ENCODE peak calls at places on chromosomes 3 and 15, in nine cellular contexts. M, L, E, D, H, X, J, T and O are unnamed samples. For H3K36me3, H3K9me3 and H3K4me1, the result is how much of the 10 kb centered on the place peaks cover.

GRCh38 chr3:150421799-150422548 is 13.9 kb downstream of the TSC22D2 start:
- DNase-seq in M (peak), L (no peak), E (no peak), D (no peak), H (no peak), X (no peak), J (no peak), T (no peak), O (no peak)

GRCh38 chr3:171824076-171824475 is 13.8 kb upstream of the PLD1 start:
- DNase-seq in M (no peak), L (no peak), E (no peak), D (no peak), H (no peak), X (no peak), J (no peak), T (no peak), O (no peak)

GRCh38 chr3:195057716-195058115 is 213.2 kb downstream of the XXYLT1 start:
- DNase-seq in M (no peak), L (no peak), E (peak), D (no peak), H (no peak), X (no peak), J (no peak), T (no peak), O (no peak)

GRCh38 chr15:68383161-68384074 is 48.5 kb downstream of the ITGA11 start:
- DNase-seq in M (peak), L (no peak), E (no peak), D (peak), H (peak), X (no peak), J (no peak), T (peak), O (peak)

GRCh38 chr3:134607054-134608022 is 43.5 kb downstream of the KY start:
- DNase-seq in M (no peak), L (no peak), E (no peak), D (no peak), H (no peak), X (no peak), J (no peak), T (no peak), O (no peak)

GRCh38 chr3:186239321-186239720 is 122.7 kb downstream of the DGKG start:
- DNase-seq in M (no peak), L (no peak), E (no peak), D (peak), H (peak), X (no peak), J (no peak), T (no peak), O (no peak)

GRCh38 chr3:159850481-159850880 is 138.2 kb upstream of the IL12A start:
- DNase-seq in M (no peak), L (no peak), E (no peak), D (no peak), H (no peak), X (no peak), J (no peak), T (no peak), O (no peak)

GRCh38 chr3:4751057-4752051 is 227.9 kb upstream of the BHLHE40 start:
- DNase-seq in M (peak), L (no peak), E (no peak), D (peak), H (no peak), X (no peak), J (no peak), T (peak), O (no peak)

GRCh38 chr3:104102386-104102785 is 1264.3 kb upstream of the ALCAM start:
- DNase-seq in M (peak), L (no peak), E (no peak), D (no peak), H (peak), X (no peak), J (no peak), T (peak), O (no peak)

GRCh38 chr15:72925661-72926060 is 126.6 kb upstream of the NEO1 start:
- DNase-seq in M (no peak), L (no peak), E (no peak), D (no peak), H (no peak), X (no peak), J (no peak), T (no peak), O (no peak)

GRCh38 chr3:124282751-124283643 is 291.1 kb upstream of the ROPN1 start:
- DNase-seq in M (no peak), L (no peak), E (no peak), D (no peak), H (no peak), X (no peak), J (no peak), T (no peak), O (no peak)

GRCh38 chr3:72359743-72360142 is 488.5 kb downstream of the SHQ1 start:
- DNase-seq in M (no peak), L (no peak), E (no peak), D (no peak), H (no peak), X (no peak), J (no peak), T (no peak), O (no peak)

GRCh38 chr15:69082041-69082502 is 67.6 kb downstream of the NOX5 start:
- DNase-seq in M (peak), L (no peak), E (no peak), D (peak), H (no peak), X (no peak), J (no peak), T (no peak), O (no peak)

GRCh38 chr15:92315595-92316211 is 78.0 kb upstream of the ST8SIA2 start:
- DNase-seq in M (no peak), L (no peak), E (no peak), D (no peak), H (no peak), X (no peak), J (no peak), T (no peak), O (no peak)

GRCh38 chr3:197244751-197245150 is 53.7 kb downstream of the DLG1 start:
- DNase-seq in M (no peak), L (no peak), E (no peak), D (no peak), H (no peak), X (no peak), J (no peak), T (no peak), O (no peak)
- H3K36me3 ChIP-seq in M (under half), L (under half), E (under half), D (under half), H (under half), X (under half), J (under half), T (under half), O (half or more)

GRCh38 chr3:175895731-175896130 is 1036.6 kb downstream of the NAALADL2 start:
- DNase-seq in M (no peak), L (no peak), E (no peak), D (no peak), H (no peak), X (no peak), J (no peak), T (no peak), O (no peak)
- H3K9me3 ChIP-seq in M (under half), L (under half), E (under half), D (under half), H (under half), X (under half), J (under half), T (under half), O (under half)

GRCh38 chr15:44718180-44718926 is 7.0 kb downstream of the B2M start:
- DNase-seq in M (no peak), L (no peak), E (no peak), D (no peak), H (no peak), X (no peak), J (no peak), T (no peak), O (no peak)
- H3K4me1 ChIP-seq in M (under half), L (half or more), E (under half), D (under half), H (under half), X (under half), J (under half), T (under half), O (under half)

GRCh38 chr15:80140909-80141308 is 11.9 kb upstream of the FAH start:
- DNase-seq in M (no peak), L (no peak), E (no peak), D (no peak), H (no peak), X (no peak), J (no peak), T (no peak), O (no peak)
- H3K36me3 ChIP-seq in M (under half), L (under half), E (under half), D (under half), H (under half), X (under half), J (under half), T (under half), O (under half)